ENCODE peak calls at places on chromosomes 3 and 15, in seven cellular contexts. R is fibroblast of mammary gland, U is mesothelial cell of epicardium, N is GM03348, B is breast epithelium, Y is NCI-H2029, W is NCI-H510A treated with DMSO at 0.1 percent for 48 hours. E is an unnamed sample.

GRCh38 chr3:146184616-146185015 is 23.6 kb upstream of the PLOD2 start:
- DNase-seq in R (peak; percentile 72), U (no peak), N (no peak), B (no peak), Y (no peak), W (no peak), E (peak; percentile 19)

GRCh38 chr3:50132421-50133282 is 22.5 kb upstream of the SEMA3F start:
- DNase-seq in R (no peak), U (no peak), N (no peak), B (no peak), Y (no peak), W (no peak), E (no peak)

GRCh38 chr15:86087808-86088207 is 8.1 kb downstream of the AGBL1 start:
- DNase-seq in R (no peak), U (no peak), N (no peak), B (no peak), Y (no peak), W (no peak), E (no peak)

GRCh38 chr3:172154768-172155649 is 115.6 kb downstream of the FNDC3B start:
- DNase-seq in R (peak; percentile 42), U (no peak), N (no peak), B (no peak), Y (no peak), W (no peak), E (no peak)

GRCh38 chr3:122025296-122025695 is 3.2 kb upstream of the ILDR1 start:
- DNase-seq in R (no peak), U (no peak), N (no peak), B (no peak), Y (no peak), W (no peak), E (no peak)

GRCh38 chr3:52388348-52388821 is 56.5 kb downstream of the SEMA3G start:
- DNase-seq in R (no peak), U (no peak), N (no peak), B (no peak), Y (no peak), W (no peak), E (no peak)

GRCh38 chr3:123084738-123085237 is 18.0 kb downstream of the PDIA5 start:
- DNase-seq in R (peak; percentile 50), U (no peak), N (no peak), B (no peak), Y (no peak), W (no peak), E (no peak)

GRCh38 chr15:58839485-58839884 is 68.4 kb downstream of the MINDY2 start:
- DNase-seq in R (peak; percentile 31), U (no peak), N (peak; percentile 16), B (no peak), Y (no peak), W (no peak), E (no peak)

GRCh38 chr15:80902298-80902801 is 87.3 kb downstream of the MESD start:
- DNase-seq in R (no peak), U (no peak), N (no peak), B (no peak), Y (no peak), W (no peak), E (no peak)

GRCh38 chr3:123347691-123348264 is 101.1 kb downstream of the ADCY5 start:
- DNase-seq in R (no peak), U (no peak), N (no peak), B (peak; percentile 42), Y (no peak), W (peak; percentile 18), E (no peak)

GRCh38 chr3:4766716-4767499 is 212.3 kb upstream of the BHLHE40 start:
- DNase-seq in R (no peak), U (no peak), N (no peak), B (no peak), Y (no peak), W (no peak), E (no peak)

E was measured in HFFc6.